ENCODE peak calls at places on chromosomes 2 and 18, in four cellular contexts. One of them, this sample, is unnamed.

GRCh38 chr2:26682155-26682554 is 10.4 kb upstream of the KCNK3 start:
- DNase-seq in EL: peak; percentile 45
- DNase-seq in GM03348: no peak
- DNase-seq in nephron progenitor cell: no peak
- DNase-seq in this sample: no peak

GRCh38 chr2:88116669-88117432 is 11.0 kb downstream of the FABP1 start:
- DNase-seq in EL: no peak
- DNase-seq in GM03348: no peak
- DNase-seq in nephron progenitor cell: no peak
- DNase-seq in this sample: no peak

GRCh38 chr2:142180820-142181533 is 50.2 kb upstream of the LRP1B start:
- DNase-seq in EL: peak; percentile 24
- DNase-seq in GM03348: no peak
- DNase-seq in nephron progenitor cell: peak; percentile 34
- DNase-seq in this sample: peak; percentile 21

GRCh38 chr2:95159690-95160449 is at the start of gene ZNF514:
- DNase-seq in EL: peak; percentile 75
- DNase-seq in GM03348: peak; percentile 95
- DNase-seq in nephron progenitor cell: peak; percentile 88
- DNase-seq in this sample: peak; percentile 62

GRCh38 chr18:63025251-63025710 is 294.3 kb downstream of the BCL2 start:
- DNase-seq in EL: peak; percentile 5
- DNase-seq in GM03348: no peak
- DNase-seq in nephron progenitor cell: peak; percentile 56
- DNase-seq in this sample: no peak

GRCh38 chr2:160365691-160366367 is 127.8 kb downstream of the RBMS1 start:
- DNase-seq in EL: no peak
- DNase-seq in GM03348: peak; percentile 36
- DNase-seq in nephron progenitor cell: no peak
- DNase-seq in this sample: no peak

GRCh38 chr2:216777637-216778273 is 82.1 kb downstream of the TNP1 start:
- DNase-seq in EL: peak; percentile 69
- DNase-seq in GM03348: peak; percentile 41
- DNase-seq in nephron progenitor cell: peak; percentile 29
- DNase-seq in this sample: peak; percentile 19

GRCh38 chr2:75168186-75168585 is 31.1 kb downstream of the TACR1 start:
- DNase-seq in EL: no peak
- DNase-seq in GM03348: no peak
- DNase-seq in nephron progenitor cell: no peak
- DNase-seq in this sample: no peak

GRCh38 chr2:26652361-26653041 is 11.3 kb upstream of the CIB4 start:
- DNase-seq in EL: no peak
- DNase-seq in GM03348: peak; percentile 59
- DNase-seq in nephron progenitor cell: no peak
- DNase-seq in this sample: no peak

GRCh38 chr2:1651131-1652066 is 92.9 kb downstream of the PXDN start:
- DNase-seq in EL: no peak
- DNase-seq in GM03348: peak; percentile 29
- DNase-seq in nephron progenitor cell: no peak
- DNase-seq in this sample: no peak

GRCh38 chr2:120909102-120909501 is 173.4 kb downstream of the GLI2 start:
- DNase-seq in EL: no peak
- DNase-seq in GM03348: no peak
- DNase-seq in nephron progenitor cell: no peak
- DNase-seq in this sample: no peak

This sample was measured in neural crest cell.